ENCODE peak calls at places on chromosomes 5 and 9, in ten cellular contexts. K, Y, T, P, L, I, C, H, R and A are unnamed samples.

GRCh38 chr9:14749738-14750137 is 27.2 kb upstream of the CER1 start:
- DNase-seq in K (no peak), Y (no peak), T (no peak), P (no peak), L (no peak), I (no peak), C (no peak), H (no peak), R (no peak), A (no peak)

GRCh38 chr5:146588331-146588730 is 72.3 kb upstream of the GPR151 start:
- DNase-seq in K (no peak), Y (peak; percentile 48), T (peak; percentile 67), P (peak; percentile 16), L (no peak), I (no peak), C (no peak), H (no peak), R (no peak), A (no peak)

GRCh38 chr9:120261419-120261818 is 318.5 kb downstream of the CDK5RAP2 start:
- DNase-seq in K (no peak), Y (no peak), T (no peak), P (no peak), L (no peak), I (no peak), C (no peak), H (no peak), R (no peak), A (no peak)

GRCh38 chr9:136455043-136456002 is 15.7 kb upstream of the INPP5E start:
- DNase-seq in K (no peak), Y (no peak), T (no peak), P (no peak), L (no peak), I (no peak), C (no peak), H (no peak), R (no peak), A (no peak)

GRCh38 chr5:97909541-97909940 is 726.5 kb upstream of the RIOK2 start:
- DNase-seq in K (no peak), Y (peak; percentile 48), T (peak; percentile 77), P (no peak), L (no peak), I (no peak), C (no peak), H (no peak), R (no peak), A (no peak)

GRCh38 chr5:169243651-169244422 is 57.1 kb downstream of the SLIT3 start:
- DNase-seq in K (no peak), Y (no peak), T (no peak), P (no peak), L (no peak), I (no peak), C (no peak), H (no peak), R (no peak), A (no peak)

GRCh38 chr5:72273547-72273946 is 46.5 kb downstream of the MRPS27 start:
- DNase-seq in K (no peak), Y (no peak), T (peak; percentile 57), P (no peak), L (no peak), I (no peak), C (no peak), H (no peak), R (no peak), A (peak; percentile 57)

GRCh38 chr5:136132087-136132486 is 558 bp upstream of the SMAD5 start:
- DNase-seq in K (no peak), Y (no peak), T (no peak), P (peak; percentile 21), L (peak; percentile 29), I (no peak), C (peak; percentile 23), H (no peak), R (no peak), A (peak; percentile 20)

GRCh38 chr9:12730198-12730597 is 37.0 kb downstream of the TYRP1 start:
- DNase-seq in K (no peak), Y (no peak), T (no peak), P (no peak), L (no peak), I (no peak), C (no peak), H (no peak), R (no peak), A (no peak)

GRCh38 chr5:44446399-44446798 is 57.2 kb upstream of the FGF10 start:
- DNase-seq in K (no peak), Y (no peak), T (no peak), P (no peak), L (no peak), I (no peak), C (no peak), H (no peak), R (no peak), A (no peak)

GRCh38 chr9:37503736-37504135 is 18.0 kb downstream of the POLR1E start:
- DNase-seq in K (no peak), Y (no peak), T (peak; percentile 18), P (no peak), L (peak; percentile 44), I (no peak), C (peak; percentile 13), H (no peak), R (no peak), A (peak; percentile 15)

GRCh38 chr5:95816803-95817202 is 5.7 kb downstream of the GLRX start:
- DNase-seq in K (no peak), Y (no peak), T (no peak), P (no peak), L (no peak), I (no peak), C (no peak), H (no peak), R (no peak), A (no peak)
- TF ChIP-seq CTCF in K (no peak), Y (no peak), T (no peak), P (no peak), L (no peak), I (no peak), C (no peak), H (no peak), R (no peak), A (no peak)

GRCh38 chr5:112684737-112685136 is 52.9 kb upstream of the APC start:
- DNase-seq in K (no peak), Y (peak; percentile 9), T (no peak), P (no peak), L (no peak), I (no peak), C (no peak), H (no peak), R (no peak), A (peak; percentile 67)

GRCh38 chr5:112684121-112684520 is 53.6 kb upstream of the APC start:
- DNase-seq in K (no peak), Y (no peak), T (no peak), P (no peak), L (no peak), I (no peak), C (no peak), H (no peak), R (no peak), A (no peak)

GRCh38 chr5:112682621-112683061 is 55.0 kb upstream of the APC start:
- DNase-seq in K (no peak), Y (no peak), T (peak; percentile 33), P (no peak), L (no peak), I (no peak), C (no peak), H (no peak), R (no peak), A (no peak)

GRCh38 chr5:112685386-112685785 is 52.3 kb upstream of the APC start:
- DNase-seq in K (no peak), Y (no peak), T (no peak), P (no peak), L (no peak), I (no peak), C (no peak), H (no peak), R (no peak), A (no peak)

GRCh38 chr5:112681481-112681908 is 56.2 kb upstream of the APC start:
- DNase-seq in K (no peak), Y (no peak), T (no peak), P (no peak), L (no peak), I (no peak), C (no peak), H (no peak), R (no peak), A (peak; percentile 23)
- H3K4me3 ChIP-seq in K (no peak overlapping the region), Y (no peak overlapping the region), T (no peak overlapping the region), P (no peak overlapping the region), L (no peak overlapping the region), I (no peak overlapping the region), C (no peak overlapping the region), H (no peak overlapping the region), R (no peak overlapping the region), A (no peak overlapping the region)

GRCh38 chr9:117247271-117247670 is 167.6 kb downstream of the ASTN2 start:
- DNase-seq in K (no peak), Y (peak; percentile 3), T (no peak), P (peak; percentile 19), L (peak; percentile 10), I (no peak), C (no peak), H (no peak), R (no peak), A (no peak)
- TF ChIP-seq CTCF in K (peak; percentile 47), Y (peak; percentile 22), T (peak; percentile 11), P (peak; percentile 47), L (peak; percentile 37), I (no peak), C (no peak), H (peak; percentile 24), R (peak; percentile 53), A (no peak)

DNA sequence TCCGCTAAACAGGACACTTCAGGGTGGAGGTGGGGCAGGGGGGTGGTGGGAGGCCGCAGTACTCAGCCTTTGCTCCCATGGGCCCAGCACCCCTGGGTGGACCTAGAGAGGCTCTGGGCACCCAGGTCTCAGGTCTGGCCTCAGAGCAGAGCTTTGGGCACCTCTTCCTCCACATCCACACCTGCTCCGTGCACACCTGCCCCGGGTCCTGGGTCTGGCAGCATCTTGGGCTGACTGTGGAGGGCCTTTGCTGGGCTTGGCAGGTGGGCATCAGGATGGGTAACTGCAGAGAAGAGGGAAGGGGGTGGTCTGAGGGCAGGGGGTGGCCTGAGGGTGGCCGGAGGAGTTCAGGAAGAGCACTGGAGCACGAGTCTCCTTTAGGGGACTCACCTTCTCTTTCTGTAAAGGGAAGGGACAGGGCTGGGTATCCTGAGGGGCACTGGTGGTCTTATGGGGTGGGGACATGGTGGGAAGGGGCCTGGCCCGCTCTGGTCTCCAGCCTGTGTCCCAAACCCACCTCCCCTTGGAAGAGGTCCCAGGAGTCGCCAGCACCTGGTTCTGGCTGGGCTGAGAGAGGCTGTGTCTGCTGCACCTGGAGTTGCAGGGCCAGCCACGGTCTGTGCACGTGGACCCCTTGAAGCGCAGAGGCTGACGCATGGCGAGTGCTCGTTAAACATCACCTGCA is 106.7 kb upstream of the IER5L start:
- DNase-seq in K (no peak), Y (no peak), T (no peak), P (no peak), L (no peak), I (no peak), C (no peak), H (peak; percentile 60), R (no peak), A (no peak)
- H3K4me3 ChIP-seq in K (no peak overlapping the region), Y (no peak overlapping the region), T (no peak overlapping the region), P (no peak overlapping the region), L (no peak overlapping the region), I (no peak overlapping the region), C (no peak overlapping the region), H (no peak overlapping the region), R (no peak overlapping the region), A (no peak overlapping the region)